ENCODE peak calls at places on chromosomes 2 and 18, in five cellular contexts. T, D, S, Q and C are unnamed samples.

GRCh38 chr2:224023188-224023587 is 15.9 kb downstream of the SERPINE2 start:
- DNase-seq in S (peak), T (no peak), D (no peak), Q (no peak), C (no peak)

GRCh38 chr2:11248-11941 is 34.9 kb downstream of the FAM110C start:
- DNase-seq in D (no peak), T (no peak), S (peak), Q (peak), C (peak)

GRCh38 chr18:54737986-54738385 is 90.3 kb upstream of the RAB27B start:
- DNase-seq in Q (no peak), D (no peak), S (no peak), T (no peak), C (no peak)

GRCh38 chr2:68416081-68416675 is 50.9 kb downstream of the FBXO48 start:
- DNase-seq in D (no peak), Q (no peak), T (no peak), S (no peak), C (no peak)

GRCh38 chr18:23487738-23488625 is 15.3 kb upstream of the RMC1 start:
- DNase-seq in D (no peak), S (peak), T (no peak), Q (peak), C (peak)

GRCh38 chr2:165238295-165238694 is 919 bp upstream of the SCN2A start:
- DNase-seq in Q (no peak), T (no peak), S (no peak), D (no peak), C (no peak)

GRCh38 chr18:54742654-54743053 is 85.6 kb upstream of the RAB27B start:
- DNase-seq in Q (peak), T (no peak), D (no peak), S (no peak), C (peak)

GRCh38 chr2:39304200-39304599 is 60.4 kb upstream of the CDKL4 start:
- DNase-seq in Q (no peak), S (no peak), D (no peak), T (no peak), C (no peak)

GRCh38 chr2:241268716-241269445 is 46.6 kb downstream of the HDLBP start:
- DNase-seq in S (no peak), Q (no peak), D (no peak), T (no peak), C (no peak)

GRCh38 chr2:162069200-162069910 is 4.7 kb downstream of the DPP4 start:
- DNase-seq in D (no peak), Q (no peak), T (no peak), S (peak), C (no peak)

GRCh38 chr2:222798528-222798927 is 62.3 kb upstream of the ACSL3 start:
- DNase-seq in T (no peak), S (no peak), D (no peak), Q (no peak), C (no peak)

GRCh38 chr2:84855730-84856129 is 25.2 kb downstream of the TRABD2A start:
- DNase-seq in Q (no peak), D (no peak), T (no peak), S (no peak), C (no peak)

GRCh38 chr2:19600506-19600905 is 242.1 kb upstream of the OSR1 start:
- DNase-seq in S (no peak), Q (no peak), D (no peak), T (no peak), C (no peak)

GRCh38 chr2:98647636-98648035 is 39.2 kb downstream of the UNC50 start:
- DNase-seq in T (no peak), Q (no peak), S (no peak), D (no peak), C (no peak)

GRCh38 chr18:47601608-47602272 is 328.7 kb downstream of the SMAD2 start:
- DNase-seq in D (peak), S (no peak), T (no peak), Q (no peak), C (no peak)

GRCh38 chr18:59634096-59634495 is 63.1 kb downstream of the CCBE1 start:
- DNase-seq in S (no peak), T (no peak), Q (no peak), D (no peak), C (no peak)

GRCh38 chr18:56374005-56374655 is 264.3 kb downstream of the TXNL1 start:
- DNase-seq in S (no peak), Q (no peak), T (no peak), D (no peak), C (no peak)

GRCh38 chr2:237464757-237465391 is 22.2 kb upstream of the MLPH start:
- DNase-seq in Q (no peak), T (no peak), S (no peak), D (no peak), C (no peak)

GRCh38 chr2:207558106-207558505 is 28.3 kb downstream of the CREB1 start:
- DNase-seq in T (no peak), Q (no peak), S (no peak), D (no peak), C (no peak)

GRCh38 chr2:56217106-56217505 is 33.3 kb downstream of the CCDC85A start:
- DNase-seq in T (no peak), S (no peak), D (no peak), Q (no peak), C (no peak)

GRCh38 chr2:45177870-45178269 is 168.6 kb upstream of the SIX2 start:
- DNase-seq in D (no peak), T (no peak), S (no peak), Q (no peak), C (no peak)

GRCh38 chr2:35891936-35892335 is 463.6 kb upstream of the CRIM1 start:
- DNase-seq in T (no peak), D (no peak), S (no peak), Q (no peak), C (no peak)

GRCh38 chr2:61179701-61180639 is 18.0 kb downstream of the C2orf74 start:
- DNase-seq in Q (no peak), D (peak), T (no peak), S (no peak), C (peak)

GRCh38 chr2:64848945-64849344 is 140.3 kb upstream of the SLC1A4 start:
- DNase-seq in S (no peak), D (no peak), T (no peak), Q (no peak), C (no peak)

GRCh38 chr2:235660484-235661081 is 166.7 kb downstream of the AGAP1 start:
- DNase-seq in S (peak), D (peak), Q (no peak), T (no peak), C (no peak)

GRCh38 chr2:143629344-143629743 is 500.1 kb downstream of the ARHGAP15 start:
- DNase-seq in T (no peak), S (no peak), D (no peak), Q (no peak), C (no peak)

GRCh38 chr2:233062946-233063268 is 2.8 kb downstream of the INPP5D start:
- DNase-seq in T (no peak), Q (no peak), D (no peak), S (no peak), C (no peak)

GRCh38 chr2:158034198-158034831 is 67.4 kb upstream of the UPP2 start:
- DNase-seq in T (no peak), Q (peak), S (peak), D (peak), C (peak)

GRCh38 chr2:60528366-60528765 is 25.1 kb downstream of the BCL11A start:
- DNase-seq in S (no peak), T (no peak), Q (no peak), D (no peak), C (no peak)

DNA sequence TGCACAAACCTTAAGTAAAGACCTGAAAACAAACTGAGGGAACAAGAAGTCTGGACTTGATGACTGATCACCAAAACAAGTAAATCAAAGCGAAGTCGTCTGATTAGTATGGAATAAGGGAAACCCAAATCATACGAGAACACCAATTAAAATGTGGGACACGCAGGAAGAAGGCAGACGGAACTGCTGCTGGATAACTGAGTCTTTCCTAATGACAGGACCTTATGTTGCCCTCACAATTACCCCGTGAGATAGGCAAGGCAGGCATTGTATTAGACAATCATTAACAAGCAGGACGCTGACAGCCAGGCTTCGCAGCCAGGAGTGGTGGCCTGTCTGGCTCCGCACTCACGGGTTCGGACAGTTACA is 614 bp upstream of the COQ10B start:
- DNase-seq in Q (no peak), S (no peak), T (no peak), D (no peak), C (no peak)
- TF ChIP-seq POLR2AphosphoS5 in Q (no peak), S (peak), T (no peak), D (no peak), C (no peak)

DNA sequence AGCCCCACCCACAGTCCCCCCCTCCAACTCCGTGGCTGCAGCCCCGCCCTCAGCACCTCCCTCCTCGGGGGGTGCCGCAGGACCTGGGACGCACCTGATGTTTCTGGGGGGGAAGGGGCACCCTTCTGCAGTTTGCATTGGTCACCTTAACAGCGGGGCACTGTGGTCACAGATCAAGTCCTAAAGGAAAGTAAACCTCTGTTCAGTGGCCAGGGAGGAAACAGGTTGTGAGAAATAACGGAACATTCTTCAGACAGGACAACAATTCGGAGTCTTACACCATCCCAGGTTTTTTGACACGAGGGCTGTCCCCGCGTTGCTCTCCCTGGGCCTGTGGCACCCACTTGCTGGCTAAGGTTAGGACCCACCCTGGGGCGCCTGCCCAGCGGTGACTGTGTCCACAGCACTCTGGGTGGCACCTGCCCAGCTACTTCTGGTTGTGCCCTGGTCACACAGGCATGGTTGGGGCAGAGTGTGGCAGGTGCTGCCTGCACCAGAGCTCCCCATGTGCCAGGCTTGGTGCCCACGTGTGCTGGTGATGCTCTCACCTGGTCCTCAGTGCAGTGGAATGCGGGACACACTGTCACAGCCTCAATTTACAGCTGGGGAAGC is 93.5 kb upstream of the OTOS start:
- DNase-seq in D (no peak), S (no peak), T (no peak), Q (no peak), C (no peak)
- H3K27ac ChIP-seq in D (no peak), S (no peak), T (no peak), Q (no peak), C (peak)

GRCh38 chr18:3179430-3180089 is 40.2 kb downstream of the MYOM1 start:
- DNase-seq in S (no peak), D (no peak), Q (no peak), T (no peak), C (no peak)
- TF ChIP-seq POLR2AphosphoS5 in S (no peak), D (no peak), Q (no peak), T (peak), C (no peak)

DNA sequence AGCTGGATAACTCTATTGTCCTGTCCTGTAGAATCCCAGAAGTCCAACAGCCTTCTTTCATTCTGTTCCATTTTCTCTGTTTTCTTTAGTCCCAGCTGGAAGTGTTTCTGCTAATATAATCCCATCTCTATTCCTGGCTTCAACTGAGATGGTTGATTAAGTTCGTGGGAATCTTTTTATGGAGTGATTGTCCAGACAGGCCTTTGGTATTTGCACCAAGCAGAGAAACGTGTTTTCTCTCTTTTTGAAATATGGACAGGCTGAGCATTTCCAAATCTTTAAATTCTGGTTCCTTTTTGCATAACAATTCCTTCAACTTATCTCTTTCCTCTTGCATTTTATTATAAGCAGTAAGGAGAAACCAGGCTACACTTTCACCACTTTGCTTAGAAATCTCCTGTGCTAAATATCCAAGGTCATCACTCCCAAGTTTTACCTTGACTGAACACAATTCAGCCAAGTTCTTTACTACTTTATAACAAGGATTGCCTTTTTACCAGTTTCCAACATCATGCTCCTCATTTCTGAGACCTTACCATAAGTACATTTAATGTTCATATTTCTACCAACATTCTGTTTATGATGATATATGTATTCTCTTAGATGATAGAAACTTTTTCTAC is 108.8 kb downstream of the ZFP36L2 start:
- DNase-seq in D (no peak), S (no peak), Q (no peak), T (no peak), C (no peak)
- H3K27ac ChIP-seq in D (no peak), S (no peak), Q (no peak), T (peak), C (no peak)

DNA sequence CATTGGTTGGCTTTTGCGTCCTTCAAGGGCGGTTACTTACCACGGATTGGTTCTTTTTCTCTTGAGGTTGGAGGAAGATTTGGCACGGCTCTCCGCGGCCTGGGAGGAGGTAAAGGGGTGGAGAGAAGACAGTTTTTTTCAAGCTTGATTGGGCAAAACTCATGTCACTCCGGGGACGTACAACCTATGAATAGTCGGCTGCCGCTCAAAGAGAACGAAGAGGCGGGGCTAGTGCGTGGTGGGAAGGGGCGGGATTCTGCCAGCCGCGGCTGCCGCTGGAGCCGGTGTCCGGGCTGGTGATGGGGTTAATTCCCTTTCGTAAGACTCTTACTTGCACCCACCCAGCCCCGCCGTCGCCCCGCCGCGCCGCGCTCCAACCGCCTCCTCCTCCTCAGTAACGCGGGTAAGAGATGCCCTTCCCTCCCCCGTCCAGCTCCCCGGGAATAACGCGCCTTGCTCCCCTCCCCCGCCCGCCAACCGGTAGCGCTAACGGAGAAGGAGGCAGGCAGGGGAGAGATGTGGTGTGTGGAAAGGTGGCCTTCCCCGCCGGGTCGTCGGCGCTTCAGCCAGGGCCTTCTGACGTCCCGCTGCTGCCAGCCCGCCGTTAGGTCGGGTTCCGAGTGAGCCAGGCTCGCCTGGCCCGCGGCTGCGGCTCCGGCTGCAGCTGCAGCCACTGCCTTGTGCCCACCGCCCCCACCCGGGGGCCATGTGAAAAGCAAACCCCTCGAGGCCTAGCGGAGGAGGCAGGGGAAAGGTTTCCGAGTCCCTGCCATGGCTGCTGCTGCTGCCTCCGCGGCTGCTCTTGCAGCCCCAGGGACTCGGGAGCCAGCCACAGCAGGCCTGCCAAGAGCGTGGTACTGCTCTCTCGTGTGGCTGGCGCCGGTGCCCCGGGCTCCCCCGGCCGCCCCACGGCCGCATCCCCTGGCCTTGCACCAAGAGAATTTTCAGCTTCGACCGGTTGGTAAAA is at the start of gene R3HDM1:
- DNase-seq in Q (peak), S (peak), D (peak), T (peak), C (peak)
- TF ChIP-seq POLR2AphosphoS5 in Q (peak), S (peak), D (peak), T (peak), C (no peak)

DNA sequence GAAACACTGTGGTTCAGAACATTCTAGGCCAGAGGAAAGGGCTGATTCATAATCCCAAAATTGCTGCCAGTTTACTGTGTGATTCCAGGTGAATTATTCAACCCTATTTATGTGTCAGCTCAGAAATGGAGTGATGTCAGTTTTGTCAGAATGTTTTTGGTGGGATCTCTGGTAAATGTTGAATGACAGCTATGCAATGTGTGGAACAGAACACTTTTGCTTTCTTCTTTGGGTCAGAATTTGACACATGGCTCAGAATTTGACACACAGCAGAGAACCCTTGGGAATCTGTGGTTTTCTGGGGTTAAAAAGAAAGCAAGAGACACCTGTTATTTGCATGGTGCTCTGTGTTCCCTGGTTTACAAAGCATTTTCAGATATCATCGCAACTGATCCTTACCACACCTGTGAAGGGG is 1.6 kb upstream of the MTA3 start:
- DNase-seq in T (no peak), Q (no peak), D (no peak), S (no peak), C (no peak)
- H3K27ac ChIP-seq in T (no peak), Q (peak), D (no peak), S (no peak), C (peak)

GRCh38 chr18:6482198-6482977 is 67.7 kb upstream of the L3MBTL4 start:
- DNase-seq in Q (peak), T (no peak), D (peak), S (peak), C (peak)
- TF ChIP-seq POLR2AphosphoS5 in Q (no peak), T (no peak), D (no peak), S (no peak), C (no peak)

DNA sequence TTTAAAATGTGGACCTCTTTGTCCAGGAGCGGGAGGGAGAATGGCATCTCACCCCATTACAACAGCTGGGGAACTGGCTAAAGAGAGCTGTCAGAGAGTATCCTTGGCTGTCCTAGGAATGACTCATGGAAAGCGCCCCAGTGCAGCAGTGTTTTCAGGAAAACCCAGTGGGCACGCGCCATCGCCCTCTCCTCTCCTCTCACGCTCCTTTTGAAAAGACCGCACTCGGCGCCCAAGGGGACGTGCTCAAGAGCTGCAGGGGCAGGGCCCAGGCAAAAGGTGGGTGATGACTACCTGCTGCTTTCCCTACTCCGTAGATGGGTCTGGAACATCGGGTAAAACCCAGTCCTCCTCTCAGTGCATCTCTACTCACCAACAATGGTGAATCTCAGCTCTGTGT is 68.0 kb downstream of the EMILIN2 start:
- DNase-seq in Q (no peak), S (no peak), T (no peak), D (no peak), C (no peak)
- H3K27ac ChIP-seq in Q (no peak), S (no peak), T (no peak), D (no peak), C (no peak)

GRCh38 chr2:167294775-167295140 is 406.5 kb downstream of the XIRP2 start:
- DNase-seq in D (no peak), Q (no peak), T (no peak), S (no peak), C (no peak)

GRCh38 chr2:167289651-167290410 is 401.6 kb downstream of the XIRP2 start:
- DNase-seq in T (no peak), S (no peak), D (no peak), Q (no peak), C (no peak)

GRCh38 chr2:167293172-167293781 is 405.0 kb downstream of the XIRP2 start:
- DNase-seq in Q (peak), S (no peak), T (no peak), D (no peak), C (no peak)

GRCh38 chr2:167294031-167294774 is 405.9 kb downstream of the XIRP2 start:
- DNase-seq in Q (peak), S (no peak), T (no peak), D (peak), C (no peak)

DNA sequence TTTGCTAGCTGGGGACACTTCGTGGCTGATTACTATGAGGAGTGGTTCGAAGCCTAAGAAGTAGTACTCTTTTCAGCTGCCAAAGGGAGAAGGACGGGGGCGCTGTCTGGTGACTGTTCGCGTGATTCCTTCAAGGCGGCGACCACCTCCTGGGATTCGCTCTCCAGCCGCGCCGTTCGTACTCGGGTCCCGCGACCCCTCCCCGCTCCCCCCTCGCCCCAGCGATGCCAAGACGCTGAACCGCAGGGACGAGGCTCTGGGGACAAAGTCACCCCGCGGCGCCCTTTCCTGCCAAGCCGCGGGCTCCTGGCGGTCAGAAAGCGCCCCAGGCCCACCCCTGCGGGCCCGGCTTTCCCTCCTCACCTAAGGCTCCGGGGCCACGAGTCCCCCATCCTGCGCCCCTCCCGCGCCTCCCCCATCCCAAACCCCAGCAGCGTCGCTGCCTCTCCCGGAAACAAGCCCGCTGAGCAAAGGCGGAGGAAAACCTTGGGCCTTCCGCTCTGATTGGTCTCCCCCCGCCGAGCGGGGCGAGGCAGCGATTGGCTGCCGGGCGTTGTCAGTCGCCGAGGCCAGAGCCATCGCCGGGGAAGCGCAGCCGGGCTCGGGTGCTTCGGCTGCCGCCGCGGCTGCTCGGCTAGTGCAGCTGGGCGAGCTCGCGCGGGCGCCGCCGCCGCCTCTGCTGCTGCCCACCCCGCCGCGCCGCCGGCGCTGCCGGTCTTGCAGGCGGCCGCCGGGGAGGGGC is 404.3 kb downstream of the XIRP2 start:
- DNase-seq in T (no peak), S (peak), D (peak), Q (peak), C (peak)
- TF ChIP-seq POLR2AphosphoS5 in T (no peak), S (no peak), D (peak), Q (peak), C (no peak)